ENCODE peak calls at places on chromosomes 1 and 21, in eight cellular contexts. One of them, this sample, is unnamed. For H3K4me1, the result is how much of the 10 kb centered on the place peaks cover.

GRCh38 chr1:202193614-202194327 is at the start of gene LGR6:
- DNase-seq in GM12878: no peak
- DNase-seq in left ventricle myocardium inferior: no peak
- DNase-seq in esophagus squamous epithelium: no peak
- DNase-seq in body of pancreas: no peak
- DNase-seq in OCI-LY7: no peak
- DNase-seq in lower lobe of right lung: no peak
- DNase-seq in mammary epithelial cell: no peak
- DNase-seq in this sample: no peak

GRCh38 chr1:110963666-110964399 is at the start of gene LRIF1:
- DNase-seq in OCI-LY7: peak
- DNase-seq in esophagus squamous epithelium: peak
- DNase-seq in mammary epithelial cell: peak
- DNase-seq in body of pancreas: peak
- DNase-seq in GM12878: peak
- DNase-seq in left ventricle myocardium inferior: peak
- DNase-seq in lower lobe of right lung: peak
- DNase-seq in this sample: peak

GRCh38 chr1:38735651-38736161 is 123.9 kb downstream of the RRAGC start:
- DNase-seq in left ventricle myocardium inferior: no peak
- DNase-seq in esophagus squamous epithelium: no peak
- DNase-seq in lower lobe of right lung: no peak
- DNase-seq in body of pancreas: no peak
- DNase-seq in GM12878: no peak
- DNase-seq in OCI-LY7: no peak
- DNase-seq in mammary epithelial cell: peak
- DNase-seq in this sample: no peak

GRCh38 chr1:37537378-37537777 is 16.7 kb downstream of the SNIP1 start:
- DNase-seq in OCI-LY7: no peak
- DNase-seq in lower lobe of right lung: no peak
- DNase-seq in esophagus squamous epithelium: no peak
- DNase-seq in body of pancreas: peak
- DNase-seq in mammary epithelial cell: peak
- DNase-seq in GM12878: no peak
- DNase-seq in left ventricle myocardium inferior: no peak
- DNase-seq in this sample: no peak

GRCh38 chr1:33654267-33654832 is 181.9 kb downstream of the ZSCAN20 start:
- DNase-seq in body of pancreas: no peak
- DNase-seq in OCI-LY7: no peak
- DNase-seq in esophagus squamous epithelium: no peak
- DNase-seq in left ventricle myocardium inferior: no peak
- DNase-seq in GM12878: no peak
- DNase-seq in mammary epithelial cell: peak
- DNase-seq in lower lobe of right lung: no peak
- DNase-seq in this sample: no peak

GRCh38 chr1:11851171-11851570 is 3.6 kb upstream of the NPPA start:
- DNase-seq in esophagus squamous epithelium: no peak
- DNase-seq in mammary epithelial cell: no peak
- DNase-seq in body of pancreas: no peak
- DNase-seq in GM12878: no peak
- DNase-seq in OCI-LY7: no peak
- DNase-seq in lower lobe of right lung: no peak
- DNase-seq in left ventricle myocardium inferior: no peak
- DNase-seq in this sample: no peak

GRCh38 chr1:53317651-53318539 is 10.0 kb downstream of the LRP8 start:
- DNase-seq in mammary epithelial cell: no peak
- DNase-seq in OCI-LY7: no peak
- DNase-seq in GM12878: no peak
- DNase-seq in left ventricle myocardium inferior: no peak
- DNase-seq in esophagus squamous epithelium: no peak
- DNase-seq in lower lobe of right lung: peak
- DNase-seq in body of pancreas: no peak
- DNase-seq in this sample: no peak

GRCh38 chr1:22756053-22756730 is 45.6 kb downstream of the EPHB2 start:
- DNase-seq in lower lobe of right lung: no peak
- DNase-seq in GM12878: no peak
- DNase-seq in OCI-LY7: no peak
- DNase-seq in body of pancreas: no peak
- DNase-seq in left ventricle myocardium inferior: no peak
- DNase-seq in mammary epithelial cell: no peak
- DNase-seq in esophagus squamous epithelium: no peak
- DNase-seq in this sample: no peak

GRCh38 chr21:34722684-34723300 is 54.0 kb downstream of the CLIC6 start:
- DNase-seq in esophagus squamous epithelium: no peak
- DNase-seq in GM12878: no peak
- DNase-seq in OCI-LY7: peak
- DNase-seq in left ventricle myocardium inferior: no peak
- DNase-seq in mammary epithelial cell: no peak
- DNase-seq in lower lobe of right lung: no peak
- DNase-seq in body of pancreas: no peak
- DNase-seq in this sample: no peak

GRCh38 chr1:118206966-118207365 is 21.9 kb upstream of the SPAG17 start:
- DNase-seq in body of pancreas: no peak
- DNase-seq in left ventricle myocardium inferior: no peak
- DNase-seq in esophagus squamous epithelium: no peak
- DNase-seq in OCI-LY7: no peak
- DNase-seq in mammary epithelial cell: no peak
- DNase-seq in GM12878: no peak
- DNase-seq in lower lobe of right lung: no peak
- DNase-seq in this sample: no peak

GRCh38 chr1:91997607-91998195 is 32.1 kb upstream of the EPHX4 start:
- DNase-seq in OCI-LY7: peak
- DNase-seq in mammary epithelial cell: peak
- DNase-seq in lower lobe of right lung: no peak
- DNase-seq in GM12878: peak
- DNase-seq in left ventricle myocardium inferior: no peak
- DNase-seq in esophagus squamous epithelium: no peak
- DNase-seq in body of pancreas: peak
- DNase-seq in this sample: peak

GRCh38 chr21:36749935-36750578 is 51.1 kb downstream of the SIM2 start:
- DNase-seq in body of pancreas: no peak
- DNase-seq in left ventricle myocardium inferior: no peak
- DNase-seq in lower lobe of right lung: no peak
- DNase-seq in GM12878: no peak
- DNase-seq in OCI-LY7: no peak
- DNase-seq in esophagus squamous epithelium: no peak
- DNase-seq in mammary epithelial cell: no peak
- DNase-seq in this sample: no peak

GRCh38 chr1:116557323-116557878 is 13.4 kb downstream of the CD58 start:
- DNase-seq in GM12878: no peak
- DNase-seq in body of pancreas: no peak
- DNase-seq in OCI-LY7: no peak
- DNase-seq in lower lobe of right lung: no peak
- DNase-seq in mammary epithelial cell: no peak
- DNase-seq in esophagus squamous epithelium: no peak
- DNase-seq in left ventricle myocardium inferior: no peak
- DNase-seq in this sample: no peak

GRCh38 chr1:29711582-29712274 is 475.4 kb downstream of the PTPRU start:
- DNase-seq in left ventricle myocardium inferior: no peak
- DNase-seq in esophagus squamous epithelium: no peak
- DNase-seq in lower lobe of right lung: no peak
- DNase-seq in OCI-LY7: no peak
- DNase-seq in body of pancreas: no peak
- DNase-seq in GM12878: peak
- DNase-seq in mammary epithelial cell: peak
- DNase-seq in this sample: no peak

GRCh38 chr1:2014726-2015382 is 4.3 kb upstream of the GABRD start:
- DNase-seq in OCI-LY7: no peak
- DNase-seq in mammary epithelial cell: peak
- DNase-seq in GM12878: no peak
- DNase-seq in lower lobe of right lung: no peak
- DNase-seq in body of pancreas: peak
- DNase-seq in left ventricle myocardium inferior: no peak
- DNase-seq in esophagus squamous epithelium: no peak
- DNase-seq in this sample: no peak

GRCh38 chr1:54010415-54011117 is 7.4 kb downstream of the LDLRAD1 start:
- DNase-seq in OCI-LY7: no peak
- DNase-seq in mammary epithelial cell: no peak
- DNase-seq in lower lobe of right lung: no peak
- DNase-seq in body of pancreas: no peak
- DNase-seq in esophagus squamous epithelium: no peak
- DNase-seq in GM12878: no peak
- DNase-seq in left ventricle myocardium inferior: no peak
- DNase-seq in this sample: no peak

GRCh38 chr1:15936025-15936424 is 39.9 kb downstream of the ZBTB17 start:
- DNase-seq in lower lobe of right lung: no peak
- DNase-seq in esophagus squamous epithelium: no peak
- DNase-seq in left ventricle myocardium inferior: no peak
- DNase-seq in body of pancreas: no peak
- DNase-seq in GM12878: no peak
- DNase-seq in OCI-LY7: no peak
- DNase-seq in mammary epithelial cell: no peak
- DNase-seq in this sample: no peak

GRCh38 chr1:91148641-91149069 is 126.8 kb upstream of the ZNF644 start:
- DNase-seq in GM12878: no peak
- DNase-seq in left ventricle myocardium inferior: no peak
- DNase-seq in esophagus squamous epithelium: no peak
- DNase-seq in mammary epithelial cell: no peak
- DNase-seq in lower lobe of right lung: no peak
- DNase-seq in body of pancreas: no peak
- DNase-seq in OCI-LY7: no peak
- DNase-seq in this sample: no peak

GRCh38 chr1:19123837-19124236 is 86.2 kb downstream of the UBR4 start:
- DNase-seq in OCI-LY7: no peak
- DNase-seq in esophagus squamous epithelium: no peak
- DNase-seq in GM12878: no peak
- DNase-seq in lower lobe of right lung: no peak
- DNase-seq in mammary epithelial cell: no peak
- DNase-seq in left ventricle myocardium inferior: no peak
- DNase-seq in body of pancreas: no peak
- DNase-seq in this sample: no peak
- H3K4me1 ChIP-seq in OCI-LY7: under half
- H3K4me1 ChIP-seq in esophagus squamous epithelium: under half
- H3K4me1 ChIP-seq in GM12878: under half
- H3K4me1 ChIP-seq in lower lobe of right lung: under half
- H3K4me1 ChIP-seq in mammary epithelial cell: under half
- H3K4me1 ChIP-seq in left ventricle myocardium inferior: under half
- H3K4me1 ChIP-seq in body of pancreas: under half
- H3K4me1 ChIP-seq in this sample: under half

GRCh38 chr21:21187579-21187978 is 189.4 kb downstream of the NCAM2 start:
- DNase-seq in GM12878: no peak
- DNase-seq in mammary epithelial cell: no peak
- DNase-seq in esophagus squamous epithelium: no peak
- DNase-seq in body of pancreas: no peak
- DNase-seq in OCI-LY7: no peak
- DNase-seq in lower lobe of right lung: no peak
- DNase-seq in left ventricle myocardium inferior: no peak
- DNase-seq in this sample: no peak

GRCh38 chr21:21184771-21185528 is 186.7 kb downstream of the NCAM2 start:
- DNase-seq in mammary epithelial cell: no peak
- DNase-seq in left ventricle myocardium inferior: no peak
- DNase-seq in OCI-LY7: no peak
- DNase-seq in esophagus squamous epithelium: no peak
- DNase-seq in lower lobe of right lung: no peak
- DNase-seq in body of pancreas: no peak
- DNase-seq in GM12878: no peak
- DNase-seq in this sample: no peak

GRCh38 chr21:21183092-21183491 is 184.9 kb downstream of the NCAM2 start:
- DNase-seq in lower lobe of right lung: no peak
- DNase-seq in OCI-LY7: no peak
- DNase-seq in left ventricle myocardium inferior: no peak
- DNase-seq in GM12878: no peak
- DNase-seq in mammary epithelial cell: no peak
- DNase-seq in body of pancreas: no peak
- DNase-seq in esophagus squamous epithelium: no peak
- DNase-seq in this sample: no peak

DNA sequence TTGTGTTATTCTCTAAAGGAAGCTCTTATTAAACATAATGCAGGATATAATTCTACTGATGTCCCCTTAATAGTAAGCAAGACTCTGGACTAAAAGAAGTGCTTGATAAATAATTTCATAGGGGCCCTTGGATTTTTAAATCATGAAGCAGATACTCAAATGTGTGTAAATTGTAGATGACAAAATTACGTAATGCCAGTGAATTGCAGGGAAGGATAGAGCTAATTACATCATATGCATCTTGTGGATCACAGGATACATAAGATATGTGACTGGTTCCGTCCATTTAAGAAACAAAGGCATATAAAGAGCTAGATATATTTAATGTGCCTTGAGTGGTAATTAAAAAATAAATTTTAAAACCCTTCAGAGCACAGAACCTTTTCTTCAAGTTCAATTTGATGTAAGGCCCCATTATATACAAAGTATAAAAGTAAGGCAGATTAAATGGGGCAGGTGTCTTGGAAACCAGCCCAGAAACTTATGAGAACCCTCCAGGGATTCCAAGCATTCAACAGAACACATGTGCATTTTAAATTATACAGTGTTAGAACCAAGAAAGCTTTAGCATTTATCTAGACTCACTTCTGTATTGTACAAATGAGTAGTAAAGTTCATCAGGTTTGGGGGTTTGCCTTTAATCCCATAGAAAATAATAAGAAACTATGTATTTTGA is 190.4 kb downstream of the NCAM2 start:
- DNase-seq in body of pancreas: no peak
- DNase-seq in left ventricle myocardium inferior: no peak
- DNase-seq in esophagus squamous epithelium: no peak
- DNase-seq in GM12878: no peak
- DNase-seq in lower lobe of right lung: no peak
- DNase-seq in mammary epithelial cell: no peak
- DNase-seq in OCI-LY7: no peak
- DNase-seq in this sample: no peak
- H3K4me3 ChIP-seq in body of pancreas: no peak
- H3K4me3 ChIP-seq in left ventricle myocardium inferior: no peak
- H3K4me3 ChIP-seq in esophagus squamous epithelium: no peak
- H3K4me3 ChIP-seq in GM12878: no peak
- H3K4me3 ChIP-seq in lower lobe of right lung: no peak
- H3K4me3 ChIP-seq in mammary epithelial cell: no peak
- H3K4me3 ChIP-seq in OCI-LY7: no peak
- H3K4me3 ChIP-seq in this sample: no peak

DNA sequence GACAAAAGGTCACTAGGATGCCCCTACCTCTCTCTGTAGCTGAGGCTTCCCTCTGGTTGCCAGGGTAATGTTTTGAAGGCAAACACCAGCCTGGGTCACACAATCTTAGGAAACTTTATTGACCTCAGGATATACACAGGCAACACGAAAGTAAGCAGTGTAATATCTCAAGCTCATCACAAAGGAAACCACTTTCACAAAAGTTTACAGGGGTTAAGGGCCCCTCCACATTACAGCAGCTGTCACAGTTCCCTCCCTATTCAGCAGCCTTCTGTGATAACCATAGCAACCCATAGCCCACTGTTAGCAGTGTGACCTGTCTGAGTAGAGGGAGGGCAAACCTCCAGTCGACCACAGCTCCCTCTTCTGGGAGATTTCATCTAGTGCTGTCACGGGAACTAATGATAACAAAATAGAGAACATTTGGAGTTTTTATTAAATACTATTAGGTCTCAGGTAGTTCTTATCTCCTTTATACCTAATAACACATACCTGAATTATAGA is 149.8 kb downstream of the PTPRC start:
- DNase-seq in OCI-LY7: peak
- DNase-seq in lower lobe of right lung: peak
- DNase-seq in mammary epithelial cell: no peak
- DNase-seq in GM12878: no peak
- DNase-seq in left ventricle myocardium inferior: no peak
- DNase-seq in esophagus squamous epithelium: no peak
- DNase-seq in body of pancreas: no peak
- DNase-seq in this sample: no peak
- H3K27ac ChIP-seq in OCI-LY7: no peak
- H3K27ac ChIP-seq in lower lobe of right lung: peak
- H3K27ac ChIP-seq in mammary epithelial cell: no peak
- H3K27ac ChIP-seq in GM12878: no peak
- H3K27ac ChIP-seq in left ventricle myocardium inferior: no peak
- H3K27ac ChIP-seq in esophagus squamous epithelium: no peak
- H3K27ac ChIP-seq in body of pancreas: no peak
- H3K27ac ChIP-seq in this sample: no peak

GRCh38 chr1:17290553-17290952 is 17.4 kb upstream of the PADI4 start:
- DNase-seq in esophagus squamous epithelium: no peak
- DNase-seq in lower lobe of right lung: no peak
- DNase-seq in OCI-LY7: no peak
- DNase-seq in mammary epithelial cell: no peak
- DNase-seq in left ventricle myocardium inferior: no peak
- DNase-seq in body of pancreas: no peak
- DNase-seq in GM12878: no peak
- DNase-seq in this sample: no peak
- H3K4me1 ChIP-seq in esophagus squamous epithelium: under half
- H3K4me1 ChIP-seq in lower lobe of right lung: under half
- H3K4me1 ChIP-seq in OCI-LY7: under half
- H3K4me1 ChIP-seq in mammary epithelial cell: under half
- H3K4me1 ChIP-seq in left ventricle myocardium inferior: under half
- H3K4me1 ChIP-seq in body of pancreas: under half
- H3K4me1 ChIP-seq in GM12878: under half
- H3K4me1 ChIP-seq in this sample: under half